ENCODE peak calls at places on chromosome 21, in four cellular contexts. V is germinal center, M is renal cortical epithelial cell, W is RKO. R is an unnamed sample.
A peak's percentile ranks its signal among the peaks of the same experiment; 100 is the strongest.

GRCh38 chr21:36164427-36164784 is 7.8 kb downstream of the DOP1B start:
- DNase-seq in M (no peak), V (no peak), W (no peak), R (no peak)

GRCh38 chr21:31580866-31581276 is 78.6 kb upstream of the SOD1 start:
- DNase-seq in W (peak; percentile 63), M (peak; percentile 57), V (peak; percentile 57), R (peak; percentile 84)

GRCh38 chr21:41975391-41976272 is 21.8 kb upstream of the C2CD2 start:
- DNase-seq in V (no peak), M (no peak), W (no peak), R (no peak)

GRCh38 chr21:15277498-15277897 is 212.7 kb upstream of the NRIP1 start:
- DNase-seq in M (no peak), V (no peak), W (no peak), R (no peak)

GRCh38 chr21:41596241-41596925 is 88.4 kb upstream of the TMPRSS2 start:
- DNase-seq in V (no peak), W (no peak), M (no peak), R (no peak)

GRCh38 chr21:33541105-33541711 is 709 bp downstream of the GART start:
- DNase-seq in W (peak; percentile 59), M (no peak), V (peak; percentile 26), R (peak; percentile 44)

GRCh38 chr21:31236528-31236927 is 107.5 kb downstream of the TIAM1 start:
- DNase-seq in V (no peak), M (peak; percentile 74), W (no peak), R (peak; percentile 48)

GRCh38 chr21:31132574-31133242 is 94.4 kb upstream of the KRTAP19-8 start:
- DNase-seq in V (no peak), M (no peak), W (no peak), R (peak; percentile 82)

GRCh38 chr21:39088831-39089380 is 94.3 kb downstream of the PSMG1 start:
- DNase-seq in V (no peak), W (no peak), M (peak; percentile 6), R (no peak)

GRCh38 chr21:42092805-42093590 is 21.9 kb downstream of the UMODL1 start:
- DNase-seq in W (no peak), V (no peak), M (no peak), R (no peak)

GRCh38 chr21:14683021-14683420 is 136.9 kb upstream of the SAMSN1 start:
- DNase-seq in V (no peak), W (no peak), M (no peak), R (no peak)

GRCh38 chr21:42248241-42248640 is 29.3 kb downstream of the ABCG1 start:
- DNase-seq in M (no peak), V (no peak), W (no peak), R (no peak)

GRCh38 chr21:35511298-35512162 is 462.4 kb upstream of the RUNX1 start:
- DNase-seq in V (no peak), M (no peak), W (no peak), R (peak; percentile 40)

GRCh38 chr21:28543975-28544374 is 448.7 kb downstream of the LTN1 start:
- DNase-seq in M (no peak), V (no peak), W (no peak), R (no peak)

GRCh38 chr21:41142051-41142795 is 25.7 kb upstream of the BACE2 start:
- DNase-seq in M (peak; percentile 60), W (no peak), V (no peak), R (no peak)

GRCh38 chr21:21921410-21922232 is 923.4 kb downstream of the NCAM2 start:
- DNase-seq in W (peak; percentile 2), M (no peak), V (no peak), R (no peak)

GRCh38 chr21:31213787-31214186 is 130.3 kb downstream of the TIAM1 start:
- DNase-seq in V (no peak), W (no peak), M (no peak), R (no peak)

GRCh38 chr21:27649323-27649722 is 682.4 kb upstream of the ADAMTS5 start:
- DNase-seq in V (no peak), M (peak; percentile 83), W (peak; percentile 36), R (no peak)

GRCh38 chr21:33121715-33122475 is 52.0 kb downstream of the OLIG1 start:
- DNase-seq in M (no peak), W (no peak), V (peak; percentile 36), R (no peak)

GRCh38 chr21:30620080-30620479 is 347 bp upstream of the KRTAP20-4 start:
- DNase-seq in W (no peak), V (no peak), M (no peak), R (no peak)

GRCh38 chr21:16117331-16117730 is 387.5 kb downstream of the USP25 start:
- DNase-seq in M (no peak), V (no peak), W (no peak), R (no peak)

GRCh38 chr21:38476385-38476784 is 21.9 kb downstream of the ERG start:
- DNase-seq in M (no peak), W (no peak), V (no peak), R (no peak)

GRCh38 chr21:41961753-41962152 is 7.9 kb upstream of the C2CD2 start:
- DNase-seq in M (no peak), V (no peak), W (no peak), R (no peak)

GRCh38 chr21:16420086-16420724 is 690.4 kb downstream of the USP25 start:
- DNase-seq in W (no peak), V (no peak), M (peak; percentile 72), R (no peak)

GRCh38 chr21:38887750-38888149 is 82.0 kb downstream of the ETS2 start:
- DNase-seq in V (no peak), M (no peak), W (no peak), R (no peak)

GRCh38 chr21:38914531-38915385 is 109.0 kb downstream of the ETS2 start:
- DNase-seq in V (no peak), M (peak; percentile 43), W (peak; percentile 3), R (peak; percentile 31)

GRCh38 chr21:32143222-32143939 is 135.5 kb downstream of the MIS18A start:
- DNase-seq in M (no peak), W (no peak), V (no peak), R (no peak)

R was measured in activated CD4-positive, alpha-beta memory T cell treated with anti-CD3 and anti-CD28 coated beads for 36 hours.